ENCODE peak calls at places on chromosomes 1 and 21, in four cellular contexts. V is GM20000, J is iris pigment epithelial cell, N is Calu3. M is an unnamed sample.

GRCh38 chr21:21968810-21969588 is 970.8 kb downstream of the NCAM2 start:
- DNase-seq in V (no peak), J (peak), N (no peak), M (no peak)

GRCh38 chr1:226110249-226111108 is 48.0 kb downstream of the H3-3A start:
- DNase-seq in V (peak), J (peak), N (peak), M (peak)

GRCh38 chr1:1899266-1899966 is 8.5 kb upstream of the GNB1 start:
- DNase-seq in J (no peak), V (no peak), N (peak), M (no peak)

GRCh38 chr1:8669608-8670335 is 147.7 kb downstream of the RERE start:
- DNase-seq in V (no peak), J (no peak), N (no peak), M (no peak)

GRCh38 chr1:187266051-187266450 is 437.3 kb downstream of the PLA2G4A start:
- DNase-seq in V (no peak), J (no peak), N (no peak), M (no peak)

GRCh38 chr1:107643766-107644165 is 321.2 kb downstream of the VAV3 start:
- DNase-seq in J (no peak), V (no peak), N (no peak), M (no peak)

GRCh38 chr1:69567847-69568434 is at the start of gene LRRC7:
- DNase-seq in J (peak), V (peak), N (peak), M (no peak)

GRCh38 chr1:207317561-207317960 is 3.9 kb upstream of the CD55 start:
- DNase-seq in V (no peak), J (no peak), N (no peak), M (no peak)

GRCh38 chr1:67532452-67533216 is 102.4 kb upstream of the SERBP1 start:
- DNase-seq in N (peak), V (peak), J (peak), M (peak)

GRCh38 chr21:31780944-31781343 is 49.0 kb upstream of the SCAF4 start:
- DNase-seq in J (no peak), V (no peak), N (no peak), M (no peak)

GRCh38 chr1:32716312-32717126 is 13.9 kb upstream of the SYNC start:
- DNase-seq in J (no peak), V (peak), N (peak), M (no peak)

GRCh38 chr1:204565617-204566582 is 49.7 kb downstream of the MDM4 start:
- DNase-seq in V (peak), N (peak), J (peak), M (peak)

GRCh38 chr21:43272591-43272990 is 103.8 kb downstream of the CRYAA start:
- DNase-seq in N (no peak), J (no peak), V (no peak), M (no peak)

GRCh38 chr1:22828151-22828817 is 117.6 kb downstream of the EPHB2 start:
- DNase-seq in N (no peak), J (peak), V (no peak), M (no peak)

GRCh38 chr1:183598386-183598785 is 8.1 kb upstream of the NCF2 start:
- DNase-seq in V (no peak), N (no peak), J (no peak), M (peak)

GRCh38 chr21:37564924-37565529 is 198.5 kb downstream of the DYRK1A start:
- DNase-seq in N (peak), J (peak), V (no peak), M (no peak)

GRCh38 chr1:226092955-226093354 is 30.4 kb downstream of the H3-3A start:
- DNase-seq in N (no peak), J (peak), V (no peak), M (peak)

GRCh38 chr1:221440658-221441057 is 301.2 kb downstream of the DUSP10 start:
- DNase-seq in V (no peak), N (peak), J (peak), M (peak)

GRCh38 chr1:32900956-32901822 is at the start of gene TMEM54:
- DNase-seq in J (no peak), N (peak), V (peak), M (no peak)

GRCh38 chr21:33543505-33544129 is 779 bp downstream of the SON start:
- DNase-seq in V (peak), J (peak), N (peak), M (no peak)

GRCh38 chr1:100134872-100135271 is 1.9 kb downstream of the TRMT13 start:
- DNase-seq in J (peak), N (no peak), V (no peak), M (peak)

GRCh38 chr1:195345149-195345548 is 1263.1 kb downstream of the KCNT2 start:
- DNase-seq in N (no peak), J (no peak), V (no peak), M (no peak)

GRCh38 chr1:23980725-23981063 is 567 bp upstream of the SRSF10 start:
- DNase-seq in J (peak), V (peak), N (peak), M (peak)

GRCh38 chr1:214331180-214331579 is 50.2 kb downstream of the SMYD2 start:
- DNase-seq in J (no peak), V (no peak), N (no peak), M (no peak)

GRCh38 chr1:214123061-214123784 is 135.4 kb downstream of the PROX1 start:
- DNase-seq in V (peak), J (peak), N (peak), M (peak)

GRCh38 chr1:8879348-8880067 is 1.0 kb upstream of the ENO1 start:
- DNase-seq in J (no peak), N (no peak), V (no peak), M (no peak)

GRCh38 chr1:11179125-11179524 is 10.0 kb upstream of the ANGPTL7 start:
- DNase-seq in J (no peak), N (no peak), V (no peak), M (no peak)

M was measured in fibroblast of the aortic adventitia.